ENCODE peak calls at places on chromosomes 1 and 21, in eight cellular contexts. G is CD4-positive, alpha-beta T cell; W is bronchial epithelial cell; Y is neural progenitor cell; I is K562; P is thoracic aorta; A is AG10803; F is BJ. X is an unnamed sample.

GRCh38 chr1:202107801-202108731 is 14.7 kb upstream of the GPR37L1 start:
- DNase-seq in Y (peak), P (no peak), I (peak), F (no peak), G (no peak), A (no peak), W (peak), X (no peak)

GRCh38 chr1:199776768-199777497 is 250.6 kb upstream of the NR5A2 start:
- DNase-seq in Y (no peak), W (no peak), A (no peak), I (no peak), F (no peak), P (no peak), G (no peak), X (no peak)

GRCh38 chr1:7233646-7234470 is 448.6 kb downstream of the CAMTA1 start:
- DNase-seq in A (no peak), F (no peak), Y (peak), I (no peak), G (no peak), W (no peak), P (no peak), X (no peak)

GRCh38 chr1:24925082-24925779 is 4.8 kb downstream of the RUNX3 start:
- DNase-seq in G (peak), P (no peak), F (no peak), A (no peak), Y (no peak), W (no peak), I (no peak), X (peak)

GRCh38 chr1:71273326-71273725 is 192.5 kb upstream of the ZRANB2 start:
- DNase-seq in Y (no peak), W (no peak), A (peak), G (no peak), F (no peak), I (no peak), P (no peak), X (no peak)

GRCh38 chr1:241423541-241424479 is 66.8 kb upstream of the RGS7 start:
- DNase-seq in A (peak), I (no peak), P (no peak), W (no peak), G (no peak), F (peak), Y (peak), X (peak)

GRCh38 chr1:216910081-216910840 is 187.0 kb upstream of the ESRRG start:
- DNase-seq in I (no peak), Y (no peak), W (no peak), P (no peak), A (no peak), F (no peak), G (no peak), X (no peak)

GRCh38 chr1:43653339-43653738 is 3.4 kb downstream of the KDM4A start:
- DNase-seq in P (no peak), Y (peak), I (peak), W (no peak), F (no peak), G (no peak), A (peak), X (no peak)

GRCh38 chr1:152141971-152142584 is 16.9 kb downstream of the RPTN start:
- DNase-seq in G (no peak), F (no peak), Y (peak), W (peak), A (peak), P (peak), I (peak), X (no peak)

GRCh38 chr1:178564783-178565180 is 51.9 kb downstream of the TEX35 start:
- DNase-seq in Y (no peak), P (no peak), I (no peak), G (no peak), W (no peak), F (no peak), A (no peak), X (no peak)

GRCh38 chr1:81967957-81968356 is 167.2 kb downstream of the ADGRL2 start:
- DNase-seq in Y (no peak), G (no peak), A (peak), W (no peak), I (no peak), P (no peak), F (no peak), X (no peak)

GRCh38 chr1:21329209-21329844 is 39.1 kb upstream of the ECE1 start:
- DNase-seq in Y (no peak), P (no peak), F (no peak), A (no peak), G (no peak), I (no peak), W (peak), X (no peak)

GRCh38 chr1:151401125-151401788 is 1.9 kb downstream of the PSMB4 start:
- DNase-seq in G (no peak), F (no peak), Y (no peak), I (no peak), W (peak), P (no peak), A (peak), X (no peak)

DNA sequence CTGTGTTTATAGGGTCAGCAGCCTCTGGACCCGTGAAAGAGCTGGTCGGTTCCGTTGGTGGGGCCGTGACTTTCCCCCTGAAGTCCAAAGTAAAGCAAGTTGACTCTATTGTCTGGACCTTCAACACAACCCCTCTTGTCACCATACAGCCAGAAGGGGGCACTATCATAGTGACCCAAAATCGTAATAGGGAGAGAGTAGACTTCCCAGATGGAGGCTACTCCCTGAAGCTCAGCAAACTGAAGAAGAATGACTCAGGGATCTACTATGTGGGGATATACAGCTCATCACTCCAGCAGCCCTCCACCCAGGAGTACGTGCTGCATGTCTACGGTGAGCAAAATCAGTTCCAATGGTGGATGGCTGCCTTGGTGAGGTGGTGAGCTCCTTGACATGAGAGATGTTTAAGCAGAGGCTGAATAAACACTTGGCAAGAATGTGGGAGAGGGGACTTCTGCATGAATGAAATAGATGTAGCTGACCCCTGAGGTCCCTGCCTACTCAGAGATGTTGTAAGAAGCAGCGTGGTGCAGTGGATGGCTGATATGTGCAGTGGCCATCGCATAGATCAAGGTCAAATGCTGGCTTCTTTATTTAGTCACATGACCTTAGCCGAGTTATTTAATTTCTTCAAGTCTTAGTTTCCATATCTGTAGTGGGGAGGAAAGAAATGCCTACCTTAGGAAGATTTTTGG is 9.3 kb downstream of the SLAMF7 start:
- DNase-seq in A (no peak), Y (no peak), I (peak), G (no peak), F (no peak), P (no peak), W (peak), X (no peak)
- TF ChIP-seq CTCF in A (no peak), Y (peak), I (peak), G (no peak), F (no peak), P (no peak), W (peak), X (no peak)

DNA sequence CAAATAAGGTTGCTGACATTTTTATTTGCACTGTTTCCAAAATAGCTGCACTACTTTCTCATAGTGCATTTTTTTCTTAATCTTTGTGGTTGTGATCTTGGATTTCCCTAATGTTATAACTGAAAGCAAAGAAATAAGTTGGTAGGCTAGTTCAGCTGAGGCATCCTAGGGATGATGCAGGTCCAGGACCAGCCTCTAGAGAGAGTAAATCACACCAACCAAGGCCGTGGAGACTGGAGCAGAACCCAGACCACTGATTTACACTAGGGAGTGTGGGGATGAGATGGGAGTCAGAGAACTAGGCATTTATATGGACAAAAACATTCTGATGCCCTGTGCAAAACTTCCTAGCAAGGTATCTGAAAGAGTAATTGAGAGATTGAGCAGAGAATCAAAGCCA is 104.5 kb downstream of the URB2 start:
- DNase-seq in Y (no peak), P (no peak), G (no peak), I (no peak), F (no peak), W (no peak), A (no peak), X (no peak)
- TF ChIP-seq CTCF in Y (no peak), P (no peak), G (no peak), I (no peak), F (no peak), W (no peak), A (no peak), X (no peak)

DNA sequence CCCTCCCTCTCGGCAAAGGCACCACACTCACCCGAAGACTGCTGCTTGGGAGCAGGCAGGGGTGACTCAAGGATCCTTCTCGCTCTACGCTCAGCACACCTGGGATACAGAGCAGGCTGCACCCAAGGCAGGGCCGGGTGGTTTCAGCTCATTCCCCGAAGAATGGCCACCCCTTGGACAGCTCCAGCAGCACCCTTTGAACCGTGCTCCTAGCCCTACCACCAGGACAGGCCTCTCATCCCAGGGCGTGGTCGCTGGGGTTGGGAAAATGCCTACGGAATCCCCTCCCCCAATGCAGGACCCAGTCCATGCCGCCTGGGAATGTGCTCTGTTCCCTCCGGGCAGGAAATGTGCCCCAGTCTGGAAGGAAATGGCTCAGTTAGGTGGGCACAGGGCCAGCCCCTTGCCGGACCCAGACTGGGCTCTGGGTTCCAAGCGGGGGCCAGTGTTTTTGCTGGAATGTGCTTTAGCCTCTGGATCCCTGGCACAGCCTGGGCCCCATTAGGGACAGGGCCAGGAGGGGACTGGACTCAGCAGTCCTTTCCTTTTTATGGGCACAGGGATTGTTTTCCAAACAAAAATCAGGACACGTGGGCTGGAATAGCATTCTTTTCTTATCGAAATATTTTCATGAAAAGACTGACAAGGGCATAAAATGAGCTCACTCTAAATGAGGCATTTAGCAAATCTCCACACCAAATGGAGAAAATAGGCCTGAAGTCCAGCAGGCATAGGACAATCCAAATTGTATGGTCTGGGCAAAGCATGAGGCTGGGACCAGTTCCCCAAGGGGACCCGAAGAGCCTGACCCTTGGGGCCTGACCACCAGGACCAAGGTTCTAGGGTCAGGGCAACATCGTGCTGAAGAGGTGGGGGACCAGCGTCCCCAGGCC is 7.3 kb downstream of the TMEM82 start:
- DNase-seq in Y (no peak), W (peak), A (peak), G (no peak), P (peak), I (no peak), F (no peak), X (no peak)
- TF ChIP-seq CTCF in Y (no peak), W (no peak), A (no peak), G (no peak), P (no peak), I (no peak), F (no peak), X (no peak)

GRCh38 chr1:154741747-154742495 is 128.2 kb downstream of the KCNN3 start:
- DNase-seq in G (no peak), F (no peak), P (no peak), Y (peak), A (peak), W (no peak), I (peak), X (no peak)
- TF ChIP-seq CTCF in G (no peak), F (no peak), P (no peak), Y (peak), A (peak), W (no peak), I (peak), X (no peak)

DNA sequence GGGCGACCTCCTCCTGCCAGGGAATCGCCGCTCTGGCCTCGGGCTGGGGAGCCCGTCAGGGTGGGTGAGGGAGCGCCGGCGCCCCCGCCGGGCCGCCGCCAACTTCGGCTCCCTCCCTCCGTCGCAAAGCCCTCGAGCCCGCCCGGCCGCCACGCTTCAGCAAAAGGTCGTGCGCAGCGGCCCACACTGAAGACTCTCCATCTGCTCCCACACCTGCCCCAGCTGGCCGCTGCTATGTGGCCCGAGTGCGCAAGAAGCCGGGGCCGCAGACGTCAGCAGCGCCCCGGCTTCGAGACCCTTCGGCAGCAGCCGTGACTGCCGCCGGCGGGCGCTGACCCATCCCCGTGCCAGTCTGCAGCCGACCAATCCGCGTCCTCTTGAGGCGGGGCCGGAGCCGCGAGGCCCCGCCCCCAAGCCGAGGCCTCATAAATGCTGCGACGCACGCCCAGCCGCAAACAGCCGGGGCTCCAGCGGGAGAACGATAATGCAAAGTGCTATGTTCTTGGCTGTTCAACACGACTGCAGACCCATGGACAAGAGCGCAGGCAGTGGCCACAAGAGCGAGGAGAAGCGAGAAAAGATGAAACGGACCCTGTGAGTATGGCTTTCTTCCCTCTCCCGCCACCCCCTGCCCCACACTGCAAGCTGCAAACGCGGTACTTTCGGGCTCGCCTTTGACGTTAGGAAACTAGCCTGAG is at the start of gene RGS2:
- DNase-seq in A (peak), G (peak), F (peak), Y (peak), P (peak), I (peak), W (peak), X (peak)
- TF ChIP-seq CTCF in A (no peak), G (peak), F (no peak), Y (peak), P (no peak), I (no peak), W (peak), X (no peak)

DNA sequence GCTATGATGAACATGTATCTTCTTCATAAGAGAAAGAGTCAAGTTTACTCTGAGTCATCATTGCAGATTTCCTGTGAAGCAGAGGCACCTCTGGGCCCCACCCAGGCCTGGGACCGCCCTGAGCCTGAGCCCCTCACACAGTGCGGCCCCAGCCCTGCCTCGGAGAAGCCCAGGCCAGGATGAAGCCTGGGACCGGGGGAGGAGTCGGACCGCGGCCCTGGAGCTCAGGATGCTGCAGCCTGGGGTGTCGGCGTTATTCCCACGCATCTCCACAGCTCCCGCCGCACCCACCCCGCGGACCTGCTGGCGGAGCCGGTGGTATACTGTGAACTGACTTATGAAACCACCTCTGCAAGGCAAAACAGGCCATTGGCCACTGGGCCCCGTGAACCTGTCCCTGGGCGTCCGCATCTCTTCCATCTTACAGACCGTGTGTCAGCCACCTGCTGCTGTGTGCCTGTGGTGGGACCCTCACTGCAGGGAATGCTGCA is 2.4 kb upstream of the COL6A1 start:
- DNase-seq in P (no peak), Y (no peak), F (no peak), W (no peak), I (no peak), A (no peak), G (no peak), X (no peak)
- TF ChIP-seq CTCF in P (no peak), Y (no peak), F (no peak), W (no peak), I (no peak), A (no peak), G (no peak), X (no peak)

GRCh38 chr1:37714226-37714625 is 21.9 kb downstream of the CDCA8 start:
- DNase-seq in W (no peak), F (no peak), P (no peak), G (no peak), I (no peak), A (no peak), Y (no peak), X (no peak)

GRCh38 chr1:37714689-37715088 is 22.4 kb downstream of the CDCA8 start:
- DNase-seq in A (no peak), G (no peak), W (no peak), Y (no peak), F (no peak), P (no peak), I (no peak), X (no peak)

GRCh38 chr1:37717631-37718030 is 25.3 kb downstream of the CDCA8 start:
- DNase-seq in Y (no peak), F (no peak), G (no peak), P (no peak), W (no peak), A (no peak), I (no peak), X (no peak)

GRCh38 chr1:37718181-37718900 is 26.0 kb downstream of the CDCA8 start:
- DNase-seq in W (no peak), F (no peak), I (no peak), G (no peak), P (no peak), Y (no peak), A (no peak), X (no peak)

GRCh38 chr1:37716321-37716720 is 24.0 kb downstream of the CDCA8 start:
- DNase-seq in I (no peak), G (no peak), P (no peak), W (no peak), F (no peak), Y (no peak), A (no peak), X (no peak)
- TF ChIP-seq CTCF in I (no peak), G (no peak), P (no peak), W (no peak), F (no peak), Y (no peak), A (no peak), X (no peak)

DNA sequence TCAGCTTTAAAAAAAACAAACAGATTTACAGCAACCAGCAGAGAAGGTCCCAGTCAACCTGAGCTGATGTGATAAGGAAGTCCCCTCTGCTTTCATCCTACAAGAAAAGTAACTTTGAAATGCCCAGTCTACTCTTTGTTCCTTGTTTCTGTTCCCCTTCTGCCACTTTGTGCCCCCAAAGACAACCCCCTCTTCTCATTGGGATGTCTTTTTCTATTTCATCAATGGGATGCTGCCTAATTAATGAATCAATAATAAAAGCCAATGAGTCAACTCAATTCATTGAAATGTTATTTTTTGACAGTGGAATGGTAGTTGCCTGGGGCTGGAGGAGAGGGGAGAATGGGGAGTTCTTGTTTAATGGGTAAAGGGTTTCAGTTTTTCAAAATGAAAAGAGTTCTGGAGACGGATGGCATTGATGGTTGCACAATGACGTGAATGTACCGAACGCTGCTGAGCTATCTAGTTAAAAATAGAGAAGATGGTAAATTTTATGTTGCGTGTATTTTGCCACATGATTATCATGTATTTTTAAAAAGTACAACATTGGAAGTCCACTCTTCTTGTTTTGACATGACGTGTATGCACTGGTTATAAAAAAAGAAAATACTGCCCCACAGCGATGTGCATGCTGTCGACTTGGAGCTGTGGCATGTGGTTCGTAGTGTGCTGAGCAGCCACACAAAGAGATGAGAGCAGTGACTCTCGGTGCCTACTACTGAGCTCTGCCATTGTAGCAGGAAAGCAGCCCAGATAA is 22.4 kb upstream of the PADI2 start:
- DNase-seq in P (no peak), A (no peak), W (no peak), Y (no peak), F (no peak), G (no peak), I (no peak), X (no peak)
- TF ChIP-seq CTCF in P (no peak), A (no peak), W (no peak), Y (no peak), F (no peak), G (no peak), I (no peak), X (no peak)

GRCh38 chr21:46325073-46325912 is 1.3 kb downstream of the PCNT start:
- DNase-seq in G (peak), W (peak), P (no peak), I (peak), Y (peak), A (peak), F (no peak), X (no peak)
- TF ChIP-seq CTCF in G (no peak), W (peak), P (no peak), I (peak), Y (peak), A (peak), F (peak), X (no peak)

GRCh38 chr1:67801903-67802302 is 31.4 kb downstream of the GNG12 start:
- DNase-seq in A (peak), G (no peak), P (no peak), I (no peak), W (no peak), Y (no peak), F (no peak), X (no peak)

GRCh38 chr1:67802565-67802964 is 30.7 kb downstream of the GNG12 start:
- DNase-seq in P (no peak), A (no peak), W (no peak), G (no peak), Y (no peak), I (no peak), F (no peak), X (no peak)

GRCh38 chr1:67803380-67804279 is 29.6 kb downstream of the GNG12 start:
- DNase-seq in G (no peak), P (no peak), F (no peak), A (peak), I (no peak), W (peak), Y (peak), X (no peak)

GRCh38 chr1:67807282-67807681 is 26.0 kb downstream of the GNG12 start:
- DNase-seq in F (no peak), W (no peak), Y (no peak), P (no peak), A (no peak), G (no peak), I (no peak), X (no peak)

GRCh38 chr1:67804710-67805109 is 28.6 kb downstream of the GNG12 start:
- DNase-seq in I (no peak), W (no peak), G (no peak), Y (no peak), A (no peak), P (no peak), F (no peak), X (no peak)
- TF ChIP-seq CTCF in I (no peak), W (no peak), G (no peak), Y (peak), A (no peak), P (peak), F (no peak), X (no peak)